ENCODE peak calls at places on chromosome 15, in six cellular contexts. Y is upper lobe of right lung, T is lower leg skin, U is fibroblast of lung, V is fibroblast of mammary gland, M is GM13976. J is an unnamed sample.

GRCh38 chr15:65287515-65287845 is 797 bp upstream of the PARP16 start:
- DNase-seq in Y (no peak), T (no peak), U (no peak), V (no peak), M (peak), J (no peak)

GRCh38 chr15:68821898-68822380 is 1.2 kb upstream of the ANP32A start:
- DNase-seq in Y (no peak), T (no peak), U (peak), V (peak), M (peak), J (no peak)

GRCh38 chr15:65328506-65329297 is 24.2 kb downstream of the RNU5B-1 start:
- DNase-seq in Y (no peak), T (no peak), U (no peak), V (no peak), M (peak), J (no peak)

GRCh38 chr15:88218557-88219214 is 37.9 kb downstream of the NTRK3 start:
- DNase-seq in Y (no peak), T (no peak), U (no peak), V (no peak), M (no peak), J (no peak)

GRCh38 chr15:98943609-98944111 is 63.9 kb downstream of the PGPEP1L start:
- DNase-seq in Y (no peak), T (no peak), U (peak), V (peak), M (no peak), J (no peak)

GRCh38 chr15:53837263-53837662 is 77.8 kb upstream of the WDR72 start:
- DNase-seq in Y (peak), T (no peak), U (no peak), V (no peak), M (no peak), J (no peak)

GRCh38 chr15:98397411-98397810 is 250.9 kb upstream of the IGF1R start:
- DNase-seq in Y (no peak), T (no peak), U (no peak), V (no peak), M (no peak), J (no peak)

GRCh38 chr15:48644827-48645557 is 517 bp downstream of the FBN1 start:
- DNase-seq in Y (peak), T (no peak), U (peak), V (peak), M (peak), J (no peak)

GRCh38 chr15:91929509-91929908 is 76.0 kb downstream of the SLCO3A1 start:
- DNase-seq in Y (no peak), T (no peak), U (no peak), V (peak), M (no peak), J (no peak)

GRCh38 chr15:70892002-70892911 is at the start of the genes LRRC49 and THAP10:
- DNase-seq in Y (peak), T (peak), U (peak), V (peak), M (peak), J (peak)

DNA sequence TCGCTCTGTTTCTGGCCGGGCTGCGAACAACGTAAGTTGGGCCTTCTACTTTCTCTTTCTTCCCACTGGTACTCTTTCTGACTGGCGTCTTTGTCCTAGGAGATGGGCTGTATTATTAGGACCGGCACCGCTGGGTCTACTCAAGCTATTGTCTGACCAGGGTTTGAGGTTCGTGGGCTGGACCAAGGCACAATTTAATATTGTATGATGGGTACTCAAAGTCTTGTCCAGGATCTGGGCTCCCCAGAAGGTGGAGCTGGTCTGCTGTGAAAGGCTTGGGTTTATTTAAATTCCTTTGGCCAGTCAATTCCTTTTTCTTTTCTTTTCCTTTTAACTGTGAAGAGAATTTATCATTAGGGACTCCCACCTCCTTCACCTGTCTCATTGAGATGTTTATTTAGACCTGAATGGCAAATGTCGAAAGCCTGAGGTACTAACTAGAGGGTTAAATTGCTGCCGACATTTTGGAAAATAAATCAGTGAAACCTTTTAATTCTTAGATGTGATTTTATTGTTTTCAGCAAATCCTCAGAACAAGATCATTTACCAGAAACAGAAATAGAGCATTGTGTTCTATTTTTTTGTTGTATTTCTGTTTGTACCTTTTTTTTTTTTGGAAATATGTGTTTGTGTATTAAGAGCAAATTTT is 410 bp downstream of the LRRC49 start:
- DNase-seq in Y (no peak), T (no peak), U (peak), V (peak), M (peak), J (peak)
- TF ChIP-seq CTCF in Y (peak), T (no peak), U (peak), V (peak), M (peak), J (peak)

DNA sequence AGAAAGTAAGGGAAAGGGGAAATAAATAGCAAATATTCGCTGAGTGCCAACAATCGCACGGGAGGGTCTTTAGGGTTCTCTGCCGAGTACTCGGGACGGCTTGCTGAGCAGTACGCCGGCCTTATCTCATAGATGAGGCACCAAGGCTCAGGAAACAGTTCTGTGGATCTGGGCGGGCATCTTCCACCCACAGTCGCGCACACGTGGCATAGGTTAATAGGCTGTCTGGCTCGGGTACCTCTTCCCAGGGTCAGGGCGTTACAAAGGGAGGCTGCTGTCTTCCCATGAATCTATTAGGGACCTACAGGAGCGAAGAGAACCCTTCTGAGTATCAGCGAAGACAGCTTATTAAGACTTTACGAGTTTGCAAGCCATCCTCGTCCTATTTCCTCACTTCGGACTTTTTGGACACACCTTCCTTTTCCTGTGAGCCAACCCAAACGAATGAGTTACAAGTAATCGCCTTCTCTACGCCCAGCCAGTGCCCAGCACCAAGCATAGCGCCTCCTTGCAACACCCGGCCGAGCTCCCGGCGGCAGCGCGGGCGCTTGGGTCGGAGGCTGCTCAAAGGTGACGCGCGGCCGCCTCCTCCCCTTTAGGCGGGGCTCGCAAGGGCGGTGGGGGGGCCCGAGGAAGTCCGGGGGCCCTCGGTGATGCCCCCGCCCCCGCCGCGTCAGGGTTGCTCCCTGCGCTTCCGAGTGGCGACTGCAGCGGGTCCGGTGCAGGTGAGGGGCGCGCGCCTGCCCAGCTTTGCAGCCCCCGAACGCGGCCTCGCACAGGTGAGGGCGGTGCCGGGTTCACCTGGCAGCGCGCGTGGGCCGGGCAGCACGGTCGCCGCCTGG is at the start of gene MCTP2:
- DNase-seq in Y (peak), T (peak), U (peak), V (peak), M (peak), J (no peak)
- TF ChIP-seq CTCF in Y (no peak), T (no peak), U (no peak), V (no peak), M (peak), J (peak)

DNA sequence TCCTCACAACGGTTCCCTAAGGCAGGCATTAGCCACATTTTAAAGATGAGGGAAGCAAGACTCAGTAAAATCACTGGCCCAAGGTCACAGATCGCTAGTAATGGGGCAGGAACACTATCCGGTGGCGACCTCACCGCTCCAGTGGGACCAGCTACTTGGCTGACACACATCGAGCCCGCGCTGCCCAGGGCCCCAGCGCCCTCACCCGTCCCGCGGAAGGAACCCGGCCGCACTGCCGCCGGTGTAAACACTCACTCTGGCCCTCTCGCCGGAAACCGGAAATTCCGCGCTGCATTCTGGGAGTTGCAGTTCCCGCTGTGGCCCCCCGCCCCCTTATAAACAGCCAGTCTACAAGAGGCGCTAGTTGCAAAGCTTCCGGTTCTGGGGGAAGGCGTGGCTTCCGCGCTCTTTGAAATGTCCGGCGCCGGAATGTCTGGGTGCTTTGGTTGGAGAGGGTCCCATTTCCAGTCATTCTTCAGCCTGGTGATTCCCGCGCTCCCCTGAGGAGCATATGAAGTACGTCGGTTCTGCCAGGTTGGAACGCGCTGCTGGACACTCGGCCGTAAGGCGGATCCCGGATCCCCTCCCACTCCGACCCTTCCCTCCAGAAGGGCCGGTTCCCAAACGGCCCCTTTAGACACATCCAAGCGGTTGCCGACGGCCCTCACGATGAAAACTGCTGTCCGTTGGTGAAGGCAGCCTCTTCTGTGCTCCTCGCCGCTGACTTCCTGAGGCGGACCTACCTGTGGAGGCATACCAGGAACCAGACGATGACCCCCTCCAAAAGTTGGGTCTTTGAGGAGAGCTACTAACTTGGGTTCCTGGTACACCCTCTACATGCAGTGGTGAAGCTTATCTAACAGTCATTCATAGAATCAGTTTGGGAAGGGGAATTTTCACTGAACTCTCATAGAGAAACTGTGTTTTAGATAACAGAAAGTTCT is at the start of gene UBL7:
- DNase-seq in Y (peak), T (peak), U (peak), V (peak), M (peak), J (peak)
- TF ChIP-seq CTCF in Y (peak), T (no peak), U (no peak), V (peak), M (no peak), J (peak)

GRCh38 chr15:45395956-45396355 is 17.6 kb upstream of the GATM start:
- DNase-seq in Y (no peak), T (no peak), U (no peak), V (no peak), M (no peak), J (no peak)

GRCh38 chr15:45391746-45392711 is 13.7 kb upstream of the GATM start:
- DNase-seq in Y (no peak), T (no peak), U (no peak), V (no peak), M (peak), J (no peak)

GRCh38 chr15:45394681-45395080 is 16.3 kb upstream of the GATM start:
- DNase-seq in Y (no peak), T (no peak), U (no peak), V (no peak), M (no peak), J (no peak)

GRCh38 chr15:45397116-45397665 is 18.8 kb upstream of the GATM start:
- DNase-seq in Y (no peak), T (no peak), U (no peak), V (no peak), M (no peak), J (no peak)

DNA sequence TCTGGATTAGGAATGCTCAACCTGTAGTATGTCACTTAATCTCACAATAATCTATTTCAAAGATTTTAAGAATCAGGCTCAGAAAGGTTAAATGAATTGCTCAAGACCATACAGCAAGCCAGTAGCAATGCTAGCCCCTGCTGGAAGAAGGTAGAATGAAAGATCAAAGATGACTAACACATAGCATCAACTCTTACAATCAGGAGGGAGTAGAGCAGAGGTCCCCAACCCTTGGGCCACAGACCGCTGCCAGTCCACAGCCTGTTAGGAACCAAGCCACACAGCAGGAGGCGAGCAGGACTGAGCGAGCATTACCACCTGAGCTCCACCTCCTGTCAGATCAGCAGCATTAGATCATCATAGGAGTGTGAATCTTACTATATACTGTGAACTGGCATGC is 15.5 kb upstream of the GATM start:
- DNase-seq in Y (no peak), T (no peak), U (no peak), V (peak), M (no peak), J (no peak)
- TF ChIP-seq CTCF in Y (no peak), T (no peak), U (peak), V (peak), M (no peak), J (no peak)

GRCh38 chr15:32029409-32029861 is 880 bp upstream of the CHRNA7 start:
- DNase-seq in Y (no peak), T (no peak), U (peak), V (no peak), M (no peak), J (no peak)
- TF ChIP-seq CTCF in Y (peak), T (no peak), U (no peak), V (no peak), M (no peak), J (peak)

GRCh38 chr15:73866881-73867410 is 6.4 kb upstream of the TBC1D21 start:
- DNase-seq in Y (no peak), T (no peak), U (no peak), V (no peak), M (no peak), J (no peak)
- TF ChIP-seq CTCF in Y (no peak), T (no peak), U (no peak), V (no peak), M (no peak), J (no peak)

GRCh38 chr15:51536965-51537574 is 85.5 kb downstream of the DMXL2 start:
- DNase-seq in Y (no peak), T (no peak), U (peak), V (peak), M (no peak), J (no peak)
- TF ChIP-seq CTCF in Y (peak), T (no peak), U (peak), V (peak), M (peak), J (peak)

DNA sequence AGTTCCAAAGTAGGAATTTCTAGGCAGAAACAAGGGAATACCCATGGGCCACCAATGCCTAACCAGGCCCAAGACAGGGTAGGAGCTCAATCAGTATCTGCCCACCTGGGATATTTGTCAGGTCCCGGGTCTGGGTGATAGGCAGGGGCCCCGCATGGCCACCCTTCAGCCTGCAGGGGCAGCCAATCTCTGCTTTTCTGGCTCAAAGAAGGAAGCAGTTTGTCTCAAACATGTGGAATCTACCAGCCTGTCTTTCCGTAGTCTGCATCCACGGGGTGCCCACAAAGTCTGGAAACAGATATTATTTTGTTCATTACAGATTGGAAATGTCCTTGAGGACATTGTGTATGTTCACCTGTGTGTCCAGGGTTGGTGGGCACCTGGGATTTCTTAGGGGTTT is 56.2 kb downstream of the CEMIP start:
- DNase-seq in Y (no peak), T (no peak), U (no peak), V (no peak), M (no peak), J (no peak)
- TF ChIP-seq CTCF in Y (no peak), T (no peak), U (no peak), V (peak), M (no peak), J (peak)